ENCODE peak calls at places on chromosomes 16 and 17, in seven cellular contexts. J, T, R, E, U, I and O are unnamed samples.

GRCh38 chr17:4901648-4902344 is 1.1 kb downstream of the CHRNE start:
- DNase-seq in J (no peak), I (no peak), T (peak), R (no peak), E (no peak), U (no peak), O (no peak)

GRCh38 chr17:77439382-77440013 is 298.7 kb downstream of the SEC14L1 start:
- DNase-seq in T (no peak), U (no peak), J (no peak), I (peak), R (no peak), E (peak), O (no peak)

GRCh38 chr16:58002411-58002790 is 1.2 kb downstream of the USB1 start:
- DNase-seq in R (no peak), I (no peak), E (no peak), U (no peak), T (no peak), J (no peak), O (no peak)

GRCh38 chr17:62712011-62712615 is 84.6 kb downstream of the MRC2 start:
- DNase-seq in I (no peak), U (no peak), T (no peak), E (no peak), J (no peak), R (no peak), O (no peak)

GRCh38 chr17:66431080-66431795 is 128.8 kb downstream of the PRKCA start:
- DNase-seq in I (peak), R (no peak), T (no peak), J (no peak), E (no peak), U (no peak), O (no peak)

GRCh38 chr16:35210681-35211433 is 1751.4 kb downstream of the TP53TG3F start:
- DNase-seq in J (no peak), E (no peak), I (no peak), T (no peak), R (no peak), U (no peak), O (no peak)

GRCh38 chr17:64547354-64547753 is 40.6 kb downstream of the CEP95 start:
- DNase-seq in J (no peak), E (no peak), I (no peak), R (no peak), T (no peak), U (no peak), O (no peak)

GRCh38 chr17:65173284-65173793 is 36.2 kb downstream of the RGS9 start:
- DNase-seq in E (no peak), I (peak), U (peak), R (peak), T (peak), J (peak), O (no peak)